ENCODE peak calls at places on chromosomes 5 and 9, in seven cellular contexts. One of them, this sample, is unnamed.

GRCh38 chr5:111415053-111415452 is 97.3 kb downstream of the STARD4 start:
- DNase-seq in GM13977: no peak
- DNase-seq in RWPE1: no peak
- DNase-seq in AG10803: no peak
- DNase-seq in osteocyte: no peak
- DNase-seq in NCI-H1092: no peak
- DNase-seq in left cardiac atrium: no peak
- DNase-seq in this sample: no peak

GRCh38 chr5:52870448-52870847 is 82.7 kb downstream of the ITGA1 start:
- DNase-seq in GM13977: no peak
- DNase-seq in RWPE1: peak; percentile 23
- DNase-seq in AG10803: peak; percentile 66
- DNase-seq in osteocyte: no peak
- DNase-seq in NCI-H1092: no peak
- DNase-seq in left cardiac atrium: peak; percentile 43
- DNase-seq in this sample: no peak

GRCh38 chr9:121865884-121866283 is 214.4 kb downstream of the DAB2IP start:
- DNase-seq in GM13977: no peak
- DNase-seq in RWPE1: no peak
- DNase-seq in AG10803: no peak
- DNase-seq in osteocyte: no peak
- DNase-seq in NCI-H1092: no peak
- DNase-seq in left cardiac atrium: no peak
- DNase-seq in this sample: no peak

GRCh38 chr5:57184322-57184721 is 10.5 kb downstream of the GPBP1 start:
- DNase-seq in GM13977: no peak
- DNase-seq in RWPE1: peak; percentile 29
- DNase-seq in AG10803: no peak
- DNase-seq in osteocyte: no peak
- DNase-seq in NCI-H1092: no peak
- DNase-seq in left cardiac atrium: no peak
- DNase-seq in this sample: no peak

GRCh38 chr5:161687316-161687715 is 1.8 kb downstream of the GABRA6 start:
- DNase-seq in GM13977: no peak
- DNase-seq in RWPE1: no peak
- DNase-seq in AG10803: no peak
- DNase-seq in osteocyte: no peak
- DNase-seq in NCI-H1092: no peak
- DNase-seq in left cardiac atrium: no peak
- DNase-seq in this sample: no peak

GRCh38 chr9:127138444-127138843 is 16.0 kb upstream of the ANGPTL2 start:
- DNase-seq in GM13977: no peak
- DNase-seq in RWPE1: no peak
- DNase-seq in AG10803: no peak
- DNase-seq in osteocyte: no peak
- DNase-seq in NCI-H1092: no peak
- DNase-seq in left cardiac atrium: no peak
- DNase-seq in this sample: no peak

GRCh38 chr9:134033516-134034214 is 8.4 kb downstream of the BRD3OS start:
- DNase-seq in GM13977: no peak
- DNase-seq in RWPE1: no peak
- DNase-seq in AG10803: no peak
- DNase-seq in osteocyte: no peak
- DNase-seq in NCI-H1092: no peak
- DNase-seq in left cardiac atrium: no peak
- DNase-seq in this sample: no peak

GRCh38 chr5:657570-657969 is 35.6 kb downstream of the TPPP start:
- DNase-seq in GM13977: no peak
- DNase-seq in RWPE1: peak; percentile 64
- DNase-seq in AG10803: peak; percentile 25
- DNase-seq in osteocyte: no peak
- DNase-seq in NCI-H1092: no peak
- DNase-seq in left cardiac atrium: no peak
- DNase-seq in this sample: no peak

GRCh38 chr5:64814073-64814472 is 45.3 kb downstream of the CWC27 start:
- DNase-seq in GM13977: peak; percentile 21
- DNase-seq in RWPE1: no peak
- DNase-seq in AG10803: no peak
- DNase-seq in osteocyte: no peak
- DNase-seq in NCI-H1092: no peak
- DNase-seq in left cardiac atrium: no peak
- DNase-seq in this sample: no peak

GRCh38 chr5:96781031-96781733 is 26.6 kb downstream of the ERAP1 start:
- DNase-seq in GM13977: no peak
- DNase-seq in RWPE1: peak; percentile 80
- DNase-seq in AG10803: peak; percentile 61
- DNase-seq in osteocyte: no peak
- DNase-seq in NCI-H1092: no peak
- DNase-seq in left cardiac atrium: no peak
- DNase-seq in this sample: no peak

GRCh38 chr5:27708579-27708978 is 670.2 kb upstream of the CDH9 start:
- DNase-seq in GM13977: no peak
- DNase-seq in RWPE1: peak; percentile 16
- DNase-seq in AG10803: no peak
- DNase-seq in osteocyte: no peak
- DNase-seq in NCI-H1092: no peak
- DNase-seq in left cardiac atrium: no peak
- DNase-seq in this sample: no peak

GRCh38 chr5:138573949-138574670 is 1.1 kb downstream of the HSPA9 start:
- DNase-seq in GM13977: no peak
- DNase-seq in RWPE1: peak; percentile 33
- DNase-seq in AG10803: peak; percentile 27
- DNase-seq in osteocyte: no peak
- DNase-seq in NCI-H1092: no peak
- DNase-seq in left cardiac atrium: no peak
- DNase-seq in this sample: no peak

GRCh38 chr5:124460000-124460399 is 286.4 kb downstream of the ZNF608 start:
- DNase-seq in GM13977: no peak
- DNase-seq in RWPE1: no peak
- DNase-seq in AG10803: no peak
- DNase-seq in osteocyte: no peak
- DNase-seq in NCI-H1092: no peak
- DNase-seq in left cardiac atrium: no peak
- DNase-seq in this sample: no peak

GRCh38 chr9:113984639-113985380 is 93.3 kb downstream of the AMBP start:
- DNase-seq in GM13977: no peak
- DNase-seq in RWPE1: no peak
- DNase-seq in AG10803: no peak
- DNase-seq in osteocyte: no peak
- DNase-seq in NCI-H1092: no peak
- DNase-seq in left cardiac atrium: no peak
- DNase-seq in this sample: no peak

GRCh38 chr9:70165006-70165602 is 93.7 kb upstream of the SMC5 start:
- DNase-seq in GM13977: no peak
- DNase-seq in RWPE1: no peak
- DNase-seq in AG10803: no peak
- DNase-seq in osteocyte: no peak
- DNase-seq in NCI-H1092: no peak
- DNase-seq in left cardiac atrium: no peak
- DNase-seq in this sample: no peak

GRCh38 chr9:105901514-105902109 is 207.3 kb downstream of the TMEM38B start:
- DNase-seq in GM13977: peak; percentile 38
- DNase-seq in RWPE1: peak; percentile 80
- DNase-seq in AG10803: peak; percentile 17
- DNase-seq in osteocyte: no peak
- DNase-seq in NCI-H1092: peak; percentile 49
- DNase-seq in left cardiac atrium: peak; percentile 45
- DNase-seq in this sample: no peak

GRCh38 chr5:82562696-82563240 is 284.6 kb upstream of the RPS23 start:
- DNase-seq in GM13977: no peak
- DNase-seq in RWPE1: no peak
- DNase-seq in AG10803: no peak
- DNase-seq in osteocyte: no peak
- DNase-seq in NCI-H1092: no peak
- DNase-seq in left cardiac atrium: no peak
- DNase-seq in this sample: no peak